ENCODE peak calls at places on chromosomes 5 and 9, in four cellular contexts. J is pons, N is MV-4-11, V is SW480. T is an unnamed sample.

GRCh38 chr5:74543162-74543995 is 97.1 kb downstream of the ENC1 start:
- DNase-seq in N (no peak), J (no peak), V (peak), T (no peak)

GRCh38 chr5:647311-647710 is 35.2 kb downstream of the CEP72 start:
- DNase-seq in J (no peak), V (no peak), N (no peak), T (no peak)

GRCh38 chr9:73839471-73839870 is 657.7 kb upstream of the RORB start:
- DNase-seq in J (no peak), V (no peak), N (no peak), T (no peak)

GRCh38 chr9:115939065-115939765 is 214.4 kb upstream of the PAPPA start:
- DNase-seq in J (no peak), V (peak), N (no peak), T (no peak)

GRCh38 chr9:13358128-13358527 is 78.6 kb upstream of the MPDZ start:
- DNase-seq in N (no peak), V (no peak), J (no peak), T (no peak)

GRCh38 chr9:36005891-36006290 is 30.8 kb upstream of the RECK start:
- DNase-seq in J (no peak), N (no peak), V (no peak), T (no peak)

GRCh38 chr9:131161585-131161984 is 36.2 kb downstream of the NUP214 start:
- DNase-seq in N (no peak), V (no peak), J (no peak), T (no peak)

GRCh38 chr5:158658439-158659230 is 441.1 kb downstream of the EBF1 start:
- DNase-seq in V (no peak), J (no peak), N (no peak), T (no peak)

GRCh38 chr5:150320048-150320555 is 17.4 kb upstream of the ARSI start:
- DNase-seq in J (peak), N (peak), V (peak), T (no peak)

GRCh38 chr9:127776195-127776918 is 2.1 kb downstream of the SH2D3C start:
- DNase-seq in N (peak), V (no peak), J (peak), T (peak)

GRCh38 chr5:180818275-180818674 is 15.7 kb upstream of the MGAT1 start:
- DNase-seq in N (no peak), J (no peak), V (no peak), T (no peak)

GRCh38 chr5:61732796-61733195 is 400.7 kb downstream of the ZSWIM6 start:
- DNase-seq in V (no peak), J (peak), N (no peak), T (no peak)

GRCh38 chr9:70229579-70229978 is 29.2 kb upstream of the SMC5 start:
- DNase-seq in J (peak), V (peak), N (no peak), T (no peak)

GRCh38 chr5:78543292-78543691 is 105.3 kb downstream of the LHFPL2 start:
- DNase-seq in V (no peak), N (no peak), J (no peak), T (no peak)

GRCh38 chr5:109328626-109329025 is 81.1 kb downstream of the PJA2 start:
- DNase-seq in J (no peak), N (peak), V (no peak), T (no peak)

GRCh38 chr5:81750308-81751008 is 439 bp downstream of the SSBP2 start:
- DNase-seq in V (peak), J (no peak), N (no peak), T (no peak)

GRCh38 chr9:70352356-70352755 is 62.1 kb downstream of the KLF9 start:
- DNase-seq in N (no peak), V (no peak), J (no peak), T (no peak)

GRCh38 chr5:173807150-173807784 is 80.9 kb upstream of the CPEB4 start:
- DNase-seq in J (peak), N (no peak), V (no peak), T (no peak)